ENCODE peak calls at places on chromosomes 1 and 21, in four cellular contexts. P is GM06990; U is RWPE1; G is CD4-positive, alpha-beta T cell. T is an unnamed sample.

GRCh38 chr1:21312407-21312992 is 22.2 kb upstream of the ECE1 start:
- DNase-seq in G (no peak), P (no peak), U (no peak), T (no peak)

GRCh38 chr21:19343711-19344110 is 940.1 kb upstream of the TMPRSS15 start:
- DNase-seq in U (no peak), G (no peak), P (peak; percentile 13), T (peak; percentile 4)

GRCh38 chr1:163119707-163120106 is 50.5 kb downstream of the RGS4 start:
- DNase-seq in P (no peak), U (no peak), G (no peak), T (no peak)

GRCh38 chr1:99544328-99544727 is 101.6 kb upstream of the PALMD start:
- DNase-seq in U (peak; percentile 36), G (no peak), P (no peak), T (no peak)

GRCh38 chr1:7574121-7575040 is 196.7 kb upstream of the VAMP3 start:
- DNase-seq in G (no peak), U (no peak), P (no peak), T (no peak)

GRCh38 chr1:201614262-201615015 is 75.5 kb downstream of the NAV1 start:
- DNase-seq in G (no peak), U (peak; percentile 58), P (no peak), T (no peak)

GRCh38 chr1:201466492-201466891 is 2.5 kb downstream of the PHLDA3 start:
- DNase-seq in G (no peak), U (peak; percentile 59), P (no peak), T (no peak)

GRCh38 chr1:200959341-200959985 is 64.1 kb downstream of the KIF21B start:
- DNase-seq in P (no peak), U (no peak), G (no peak), T (no peak)

GRCh38 chr1:116261227-116261626 is 111.8 kb upstream of the ATP1A1 start:
- DNase-seq in G (no peak), P (no peak), U (no peak), T (no peak)

GRCh38 chr1:230866171-230866811 is 2.0 kb downstream of the C1orf198 start:
- DNase-seq in U (no peak), P (no peak), G (no peak), T (no peak)

GRCh38 chr1:6962390-6962955 is 177.2 kb downstream of the CAMTA1 start:
- DNase-seq in G (peak; percentile 19), U (peak; percentile 54), P (peak; percentile 27), T (peak; percentile 63)

GRCh38 chr1:115545791-115546733 is 95.7 kb upstream of the VANGL1 start:
- DNase-seq in P (no peak), U (peak; percentile 98), G (no peak), T (no peak)

GRCh38 chr1:27395441-27396195 is 3.2 kb downstream of the GPR3 start:
- DNase-seq in G (peak; percentile 70), P (peak; percentile 74), U (peak; percentile 77), T (peak; percentile 86)

GRCh38 chr21:44814498-44815023 is 3.3 kb downstream of the SUMO3 start:
- DNase-seq in P (no peak), U (no peak), G (no peak), T (no peak)

GRCh38 chr1:221845650-221846371 is 103.9 kb upstream of the DUSP10 start:
- DNase-seq in U (peak; percentile 68), G (no peak), P (no peak), T (no peak)

GRCh38 chr1:163874070-163874469 is 552.3 kb downstream of the NUF2 start:
- DNase-seq in G (no peak), U (no peak), P (no peak), T (no peak)

GRCh38 chr1:5597171-5597864 is 394.9 kb downstream of the NPHP4 start:
- DNase-seq in G (no peak), P (no peak), U (no peak), T (no peak)

GRCh38 chr1:5597991-5598823 is 394.0 kb downstream of the NPHP4 start:
- DNase-seq in U (no peak), G (no peak), P (no peak), T (no peak)

GRCh38 chr1:5596651-5597050 is 395.6 kb downstream of the NPHP4 start:
- DNase-seq in G (no peak), P (no peak), U (no peak), T (no peak)

GRCh38 chr1:5599541-5599940 is 392.7 kb downstream of the NPHP4 start:
- DNase-seq in U (no peak), G (no peak), P (no peak), T (no peak)

DNA sequence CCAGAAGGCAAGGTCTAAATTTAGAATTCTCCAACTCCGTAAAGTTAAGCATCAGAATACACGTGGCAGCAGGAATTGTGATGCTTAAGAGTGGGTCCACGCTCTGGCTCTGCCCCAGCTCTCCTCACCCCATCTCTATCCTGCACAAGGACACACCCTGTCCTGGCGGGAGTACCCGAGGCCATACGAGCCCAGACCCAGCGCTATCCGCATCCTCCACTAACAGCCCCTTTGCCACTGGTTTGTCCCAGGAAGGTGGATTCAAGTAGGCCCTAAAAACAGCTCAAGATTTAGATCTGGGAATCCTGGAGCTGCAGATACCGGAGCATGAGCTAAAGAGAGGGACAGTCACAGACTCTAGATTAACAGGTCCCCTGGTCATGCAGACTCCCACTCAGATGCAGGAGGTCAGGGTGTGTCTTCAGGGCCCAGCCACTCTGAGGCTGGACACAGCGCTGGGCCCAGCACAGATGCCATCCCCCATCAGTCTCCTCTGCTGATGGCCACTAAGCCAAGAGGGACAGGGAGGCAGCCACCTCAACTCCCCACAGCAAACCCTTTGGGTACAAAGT is 393.3 kb downstream of the NPHP4 start:
- DNase-seq in P (no peak), G (no peak), U (no peak), T (no peak)
- TF ChIP-seq CTCF in P (no peak), G (no peak), U (no peak), T (no peak)

DNA sequence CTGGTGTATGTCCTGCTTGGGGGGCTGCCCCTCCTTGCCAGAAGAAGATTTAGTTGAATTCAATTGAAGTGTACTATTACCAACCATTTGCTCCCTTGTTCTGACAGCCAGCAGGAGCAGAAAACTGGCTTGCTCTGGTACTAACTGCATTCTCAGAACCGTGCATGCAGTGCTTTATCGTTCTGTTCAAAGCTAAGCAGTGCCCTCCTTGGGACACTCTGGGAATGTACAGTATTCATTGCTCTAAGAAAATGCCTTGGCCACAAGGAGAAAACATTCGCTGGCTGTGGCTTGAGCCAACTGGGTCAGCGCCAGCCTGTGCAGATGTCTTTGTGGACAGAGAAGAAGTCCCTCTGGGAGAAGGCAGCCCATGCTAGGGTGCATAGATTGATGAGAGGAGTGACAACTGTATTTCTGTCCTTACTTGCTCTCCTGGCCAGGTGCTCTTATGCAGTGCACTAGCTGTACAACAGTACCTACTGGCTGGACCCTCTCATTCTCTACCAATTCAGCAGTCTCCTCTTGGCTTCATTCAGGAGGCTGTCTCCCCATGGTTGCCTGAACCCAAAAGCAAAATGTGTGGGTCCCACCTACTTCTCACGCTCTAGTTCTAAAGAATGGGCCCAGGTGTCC is 61.5 kb upstream of the DIRAS3 start:
- DNase-seq in U (peak; percentile 41), P (no peak), G (no peak), T (no peak)
- TF ChIP-seq CTCF in U (peak; percentile 41), P (no peak), G (no peak), T (no peak)

GRCh38 chr1:29698033-29698432 is 461.7 kb downstream of the PTPRU start:
- DNase-seq in G (no peak), P (no peak), U (peak; percentile 70), T (no peak)
- TF ChIP-seq CTCF in G (no peak), P (peak; percentile 41), U (peak; percentile 34), T (no peak)

GRCh38 chr1:151130837-151131586 is 15.4 kb downstream of the SEMA6C start:
- DNase-seq in P (peak; percentile 80), G (peak; percentile 68), U (peak; percentile 71), T (peak; percentile 91)
- TF ChIP-seq CTCF in P (no peak), G (no peak), U (no peak), T (no peak)

DNA sequence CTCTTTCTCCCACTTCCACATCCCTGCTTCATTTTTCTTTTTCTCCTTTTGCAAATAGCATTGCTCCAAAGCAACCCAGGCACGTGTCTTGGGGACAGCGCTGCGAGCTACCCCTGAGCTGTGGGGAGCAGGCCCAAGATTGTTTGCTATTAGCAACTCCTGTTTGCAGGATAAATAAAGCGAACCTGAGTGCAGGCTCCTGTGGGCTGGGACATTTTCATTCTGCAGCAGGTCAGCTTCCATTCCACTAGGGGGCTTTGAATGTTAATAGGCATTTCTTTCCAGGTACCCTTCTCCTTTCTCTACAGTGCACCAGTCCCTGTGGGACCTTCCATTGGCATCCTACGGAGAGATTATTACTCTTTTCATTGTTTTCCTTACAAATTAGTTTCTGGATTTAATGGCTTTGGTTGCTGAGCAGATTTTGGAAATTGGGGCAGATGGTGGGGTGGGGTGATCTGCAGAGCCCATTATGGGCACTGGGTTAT is 54.0 kb downstream of the OLFML3 start:
- DNase-seq in G (no peak), U (peak; percentile 51), P (no peak), T (peak; percentile 24)
- TF ChIP-seq CTCF in G (peak; percentile 17), U (peak; percentile 30), P (peak; percentile 62), T (peak; percentile 33)

GRCh38 chr1:32333251-32333963 is 2.6 kb downstream of the MARCKSL1 start:
- DNase-seq in G (no peak), U (no peak), P (no peak), T (peak; percentile 7)
- TF ChIP-seq CTCF in G (no peak), U (no peak), P (no peak), T (no peak)

T was measured in GM20000.